ENCODE peak calls at places on chromosome 21, in six cellular contexts. H, U, S, L, J and K are unnamed samples.
A peak's percentile ranks its signal among the peaks of the same experiment; 100 is the strongest.

GRCh38 chr21:26920055-26920454 is 46.8 kb downstream of the ADAMTS5 start:
- DNase-seq in H (no peak), U (no peak), S (no peak), L (no peak), J (no peak), K (no peak)

GRCh38 chr21:34579411-34579810 is 35.5 kb downstream of the RCAN1 start:
- DNase-seq in H (no peak), U (no peak), S (no peak), L (no peak), J (peak; percentile 75), K (no peak)

GRCh38 chr21:38815060-38815405 is 9.3 kb downstream of the ETS2 start:
- DNase-seq in H (no peak), U (no peak), S (no peak), L (no peak), J (peak; percentile 88), K (no peak)

GRCh38 chr21:34534522-34534921 is 22.5 kb upstream of the KCNE1 start:
- DNase-seq in H (no peak), U (no peak), S (no peak), L (no peak), J (peak; percentile 70), K (no peak)

GRCh38 chr21:43585924-43586411 is 73.3 kb downstream of the HSF2BP start:
- DNase-seq in H (no peak), U (peak; percentile 99), S (no peak), L (peak; percentile 85), J (peak; percentile 100), K (peak; percentile 20)

GRCh38 chr21:21547368-21547953 is 549.3 kb downstream of the NCAM2 start:
- DNase-seq in H (no peak), U (no peak), S (no peak), L (no peak), J (peak; percentile 7), K (no peak)

GRCh38 chr21:35933466-35933865 is 126.9 kb downstream of the SETD4 start:
- DNase-seq in H (peak; percentile 4), U (peak; percentile 90), S (no peak), L (peak; percentile 52), J (peak; percentile 77), K (no peak)

GRCh38 chr21:29424728-29425127 is 126.0 kb downstream of the BACH1 start:
- DNase-seq in H (no peak), U (no peak), S (no peak), L (no peak), J (no peak), K (no peak)

GRCh38 chr21:32426592-32427051 is 14.1 kb downstream of the EVA1C start:
- DNase-seq in H (no peak), U (peak; percentile 73), S (no peak), L (no peak), J (peak; percentile 87), K (no peak)

GRCh38 chr21:28742527-28742926 is 250.2 kb downstream of the LTN1 start:
- DNase-seq in H (no peak), U (peak; percentile 61), S (no peak), L (no peak), J (peak; percentile 30), K (no peak)

GRCh38 chr21:28150021-28150420 is 842.7 kb downstream of the LTN1 start:
- DNase-seq in H (no peak), U (no peak), S (no peak), L (peak; percentile 9), J (no peak), K (no peak)

GRCh38 chr21:37225440-37225839 is 41.7 kb downstream of the VPS26C start:
- DNase-seq in H (no peak), U (no peak), S (peak; percentile 41), L (no peak), J (no peak), K (no peak)

GRCh38 chr21:35586305-35586704 is 474.0 kb downstream of the SETD4 start:
- DNase-seq in H (no peak), U (peak; percentile 1), S (no peak), L (no peak), J (no peak), K (no peak)

GRCh38 chr21:33844104-33844889 is 71.3 kb downstream of the ATP5PO start:
- DNase-seq in H (no peak), U (no peak), S (no peak), L (no peak), J (peak; percentile 71), K (no peak)

GRCh38 chr21:28624626-28625025 is 368.1 kb downstream of the LTN1 start:
- DNase-seq in H (no peak), U (no peak), S (no peak), L (no peak), J (no peak), K (no peak)

GRCh38 chr21:34852438-34852837 is 183.6 kb downstream of the CLIC6 start:
- DNase-seq in H (no peak), U (no peak), S (no peak), L (no peak), J (peak; percentile 43), K (no peak)

GRCh38 chr21:46180079-46180722 is 4.1 kb downstream of the SPATC1L start:
- DNase-seq in H (no peak), U (no peak), S (no peak), L (no peak), J (no peak), K (no peak)

GRCh38 chr21:33875026-33875695 is 40.4 kb downstream of the ATP5PO start:
- DNase-seq in H (no peak), U (no peak), S (no peak), L (no peak), J (no peak), K (no peak)

GRCh38 chr21:46605759-46606426 is 1.0 kb upstream of the S100B start:
- DNase-seq in H (peak; percentile 8), U (no peak), S (peak; percentile 39), L (no peak), J (no peak), K (no peak)

GRCh38 chr21:34669149-34669879 is 520 bp downstream of the CLIC6 start:
- DNase-seq in H (no peak), U (no peak), S (no peak), L (peak; percentile 60), J (no peak), K (peak; percentile 47)

GRCh38 chr21:46532080-46532479 is 72.8 kb downstream of the S100B start:
- DNase-seq in H (no peak), U (no peak), S (no peak), L (no peak), J (no peak), K (no peak)

GRCh38 chr21:36035381-36035791 is 24.9 kb downstream of the SETD4 start:
- DNase-seq in H (no peak), U (no peak), S (no peak), L (peak; percentile 66), J (no peak), K (no peak)

GRCh38 chr21:30839304-30839703 is 9.7 kb upstream of the KRTAP7-1 start:
- DNase-seq in H (peak; percentile 7), U (no peak), S (no peak), L (peak; percentile 82), J (no peak), K (peak; percentile 47)

GRCh38 chr21:34690041-34690792 is 21.4 kb downstream of the CLIC6 start:
- DNase-seq in H (no peak), U (no peak), S (no peak), L (no peak), J (no peak), K (no peak)

GRCh38 chr21:35428489-35428888 is 379.4 kb upstream of the RUNX1 start:
- DNase-seq in H (no peak), U (no peak), S (peak; percentile 1), L (peak; percentile 16), J (peak; percentile 50), K (peak; percentile 6)

GRCh38 chr21:37871121-37871862 is 45.0 kb downstream of the KCNJ6 start:
- DNase-seq in H (no peak), U (no peak), S (no peak), L (no peak), J (peak; percentile 91), K (no peak)

GRCh38 chr21:46055863-46056281 is 42.0 kb upstream of the COL6A2 start:
- DNase-seq in H (no peak), U (no peak), S (no peak), L (no peak), J (peak; percentile 59), K (no peak)

GRCh38 chr21:38474796-38475195 is 23.5 kb downstream of the ERG start:
- DNase-seq in H (no peak), U (no peak), S (no peak), L (no peak), J (no peak), K (no peak)

GRCh38 chr21:16913010-16913409 is 599.8 kb upstream of the CXADR start:
- DNase-seq in H (no peak), U (no peak), S (no peak), L (peak; percentile 25), J (no peak), K (no peak)
- TF ChIP-seq CTCF in H (no peak), U (no peak), S (no peak), L (peak; percentile 35), J (no peak), K (no peak)

DNA sequence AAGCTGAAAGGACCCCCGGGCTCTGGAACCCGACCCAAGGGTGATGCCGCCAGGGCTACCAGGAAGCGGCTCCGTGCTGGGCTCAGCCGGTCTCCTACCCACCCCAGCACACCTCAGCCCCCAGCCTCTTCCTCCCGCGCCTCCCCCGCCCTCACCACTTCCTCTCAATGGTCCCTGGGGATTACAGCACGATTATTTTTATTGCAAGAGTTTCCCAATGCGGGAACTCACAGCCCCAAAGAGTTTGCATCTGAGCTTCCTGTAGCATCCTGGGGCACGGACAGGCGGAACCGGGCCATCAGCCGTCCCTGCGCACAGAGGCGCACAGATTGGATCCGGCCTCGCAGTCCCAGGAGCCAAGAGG is 8.7 kb upstream of the SLX9 start:
- DNase-seq in H (peak; percentile 93), U (no peak), S (no peak), L (peak; percentile 57), J (no peak), K (no peak)
- TF ChIP-seq CTCF in H (no peak), U (no peak), S (no peak), L (no peak), J (no peak), K (no peak)

DNA sequence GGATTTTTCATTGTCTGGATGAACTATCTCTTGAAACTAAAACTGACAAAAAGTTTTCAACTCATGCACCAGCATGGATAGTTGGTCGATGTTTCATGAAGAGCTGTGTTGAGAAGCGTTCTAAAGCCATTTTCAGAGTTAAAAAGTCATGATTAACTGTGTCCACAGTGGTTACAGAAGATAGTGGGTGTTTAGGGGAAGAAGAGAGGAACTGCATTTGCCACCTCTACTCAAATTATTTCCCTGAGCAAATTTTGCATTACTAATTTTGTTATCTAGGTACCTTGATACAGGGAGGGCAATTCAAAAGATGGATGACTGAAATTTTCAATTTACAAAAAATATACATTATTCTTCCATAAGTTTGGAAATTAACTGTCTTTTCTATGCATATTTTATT is 15.5 kb downstream of the SAMSN1 start:
- DNase-seq in H (no peak), U (no peak), S (no peak), L (no peak), J (no peak), K (no peak)
- TF ChIP-seq CTCF in H (no peak), U (no peak), S (no peak), L (no peak), J (no peak), K (no peak)

GRCh38 chr21:44711327-44712202 is at the start of gene TSPEAR:
- DNase-seq in H (no peak), U (no peak), S (no peak), L (peak; percentile 57), J (no peak), K (no peak)
- TF ChIP-seq CTCF in H (no peak), U (no peak), S (no peak), L (peak; percentile 10), J (no peak), K (peak; percentile 13)

GRCh38 chr21:19986396-19986795 is 1011.8 kb upstream of the NCAM2 start:
- DNase-seq in H (no peak), U (no peak), S (no peak), L (no peak), J (no peak), K (no peak)

GRCh38 chr21:19987671-19988070 is 1010.5 kb upstream of the NCAM2 start:
- DNase-seq in H (no peak), U (no peak), S (no peak), L (no peak), J (no peak), K (no peak)

GRCh38 chr21:19981938-19982337 is 1016.3 kb upstream of the NCAM2 start:
- DNase-seq in H (no peak), U (no peak), S (no peak), L (peak; percentile 52), J (no peak), K (no peak)
- TF ChIP-seq CTCF in H (no peak), U (no peak), S (no peak), L (peak; percentile 62), J (no peak), K (no peak)